ENCODE peak calls at places on chromosomes 16 and 17, in six cellular contexts. Z is AG04449, O is lower lobe of right lung, M is neural progenitor cell, W is cardiac fibroblast, P is mammary epithelial cell. S is an unnamed sample.

GRCh38 chr16:75821117-75821516 is 94.8 kb upstream of the CPHXL start:
- DNase-seq in Z (no peak), O (no peak), M (no peak), W (no peak), P (no peak), S (no peak)

GRCh38 chr16:52117171-52117570 is 429.8 kb downstream of the TOX3 start:
- DNase-seq in Z (no peak), O (no peak), M (no peak), W (no peak), P (no peak), S (no peak)

GRCh38 chr17:17422641-17423040 is 54.2 kb upstream of the MED9 start:
- DNase-seq in Z (no peak), O (no peak), M (no peak), W (no peak), P (no peak), S (no peak)

GRCh38 chr17:17647521-17648178 is 33.6 kb upstream of the RAI1 start:
- DNase-seq in Z (no peak), O (no peak), M (no peak), W (no peak), P (no peak), S (no peak)

GRCh38 chr16:60203525-60204124 is 1469.5 kb upstream of the GOT2 start:
- DNase-seq in Z (no peak), O (no peak), M (peak), W (peak), P (peak), S (no peak)

GRCh38 chr16:71914802-71915201 is 19.5 kb downstream of the IST1 start:
- DNase-seq in Z (no peak), O (no peak), M (no peak), W (no peak), P (no peak), S (no peak)

GRCh38 chr17:63704259-63704576 is 4.3 kb upstream of the LIMD2 start:
- DNase-seq in Z (no peak), O (no peak), M (no peak), W (no peak), P (no peak), S (no peak)

GRCh38 chr16:1054660-1055556 is 17.6 kb upstream of the SSTR5 start:
- DNase-seq in Z (no peak), O (peak), M (peak), W (peak), P (peak), S (peak)

GRCh38 chr17:73657473-73658116 is 13.3 kb upstream of the SDK2 start:
- DNase-seq in Z (no peak), O (peak), M (peak), W (no peak), P (peak), S (peak)

GRCh38 chr17:77865109-77865611 is 93.3 kb upstream of the TNRC6C start:
- DNase-seq in Z (no peak), O (peak), M (peak), W (no peak), P (no peak), S (peak)

GRCh38 chr16:72138064-72138572 is 33.8 kb downstream of the PMFBP1 start:
- DNase-seq in Z (no peak), O (no peak), M (no peak), W (no peak), P (no peak), S (no peak)

GRCh38 chr16:73213761-73214480 is 166.0 kb upstream of the ZFHX3 start:
- DNase-seq in Z (no peak), O (no peak), M (no peak), W (no peak), P (no peak), S (no peak)

GRCh38 chr17:75632428-75632827 is 806 bp upstream of the SMIM5 start:
- DNase-seq in Z (no peak), O (peak), M (no peak), W (no peak), P (no peak), S (no peak)

GRCh38 chr17:59366773-59367656 is 35.6 kb downstream of the YPEL2 start:
- DNase-seq in Z (no peak), O (peak), M (no peak), W (peak), P (no peak), S (no peak)

GRCh38 chr17:61372436-61372835 is 27.2 kb upstream of the TBX2 start:
- DNase-seq in Z (no peak), O (peak), M (no peak), W (no peak), P (no peak), S (no peak)

GRCh38 chr16:595094-595528 is 5.2 kb downstream of the RAB40C start:
- DNase-seq in Z (no peak), O (no peak), M (no peak), W (no peak), P (no peak), S (no peak)

GRCh38 chr17:72562628-72563188 is 441.9 kb downstream of the SOX9 start:
- DNase-seq in Z (no peak), O (no peak), M (no peak), W (no peak), P (no peak), S (no peak)

GRCh38 chr17:17682737-17683675 is 1.7 kb downstream of the RAI1 start:
- DNase-seq in Z (peak), O (peak), M (peak), W (peak), P (peak), S (peak)

GRCh38 chr16:68396481-68396880 is 51.8 kb downstream of the SMPD3 start:
- DNase-seq in Z (peak), O (peak), M (peak), W (peak), P (peak), S (no peak)

GRCh38 chr17:80261159-80261894 is 675 bp downstream of the RNF213 start:
- DNase-seq in Z (no peak), O (peak), M (peak), W (peak), P (peak), S (peak)

GRCh38 chr17:41015473-41015872 is 6.5 kb upstream of the KRTAP3-1 start:
- DNase-seq in Z (no peak), O (no peak), M (no peak), W (no peak), P (no peak), S (no peak)

GRCh38 chr17:65953316-65954147 is 238.4 kb downstream of the CEP112 start:
- DNase-seq in Z (no peak), O (no peak), M (peak), W (no peak), P (no peak), S (no peak)

GRCh38 chr16:74998481-74999207 is at the start of gene ZNRF1:
- DNase-seq in Z (no peak), O (peak), M (peak), W (peak), P (peak), S (peak)

GRCh38 chr17:50222922-50223321 is 21.5 kb upstream of the COL1A1 start:
- DNase-seq in Z (no peak), O (no peak), M (no peak), W (no peak), P (no peak), S (no peak)

GRCh38 chr17:12789075-12789975 is at the start of gene ARHGAP44:
- DNase-seq in Z (no peak), O (peak), M (peak), W (peak), P (peak), S (peak)

GRCh38 chr16:75860654-75861053 is 134.4 kb upstream of the CPHXL start:
- DNase-seq in Z (no peak), O (no peak), M (peak), W (no peak), P (no peak), S (peak)

GRCh38 chr16:28531777-28532744 is 6.7 kb downstream of the NUPR1 start:
- DNase-seq in Z (no peak), O (peak), M (peak), W (no peak), P (no peak), S (no peak)

GRCh38 chr16:13909872-13910303 is 10.1 kb upstream of the ERCC4 start:
- DNase-seq in Z (peak), O (no peak), M (no peak), W (peak), P (peak), S (no peak)

GRCh38 chr17:76275382-76276068 is 10.4 kb downstream of the UBALD2 start:
- DNase-seq in Z (no peak), O (no peak), M (no peak), W (no peak), P (no peak), S (no peak)

GRCh38 chr17:63697341-63698286 is 2.3 kb downstream of the LIMD2 start:
- DNase-seq in Z (no peak), O (peak), M (peak), W (peak), P (peak), S (peak)

GRCh38 chr17:75087558-75088453 is at the start of gene SLC16A5:
- DNase-seq in Z (no peak), O (peak), M (peak), W (peak), P (peak), S (peak)

GRCh38 chr16:29678691-29679267 is at the start of gene QPRT:
- DNase-seq in Z (no peak), O (no peak), M (peak), W (peak), P (no peak), S (peak)

GRCh38 chr16:677306-678190 is 2.1 kb downstream of the RHBDL1 start:
- DNase-seq in Z (no peak), O (no peak), M (no peak), W (no peak), P (no peak), S (no peak)

GRCh38 chr17:8673621-8674020 is 43.1 kb upstream of the MYH10 start:
- DNase-seq in Z (no peak), O (no peak), M (no peak), W (peak), P (no peak), S (no peak)

GRCh38 chr16:56190903-56191806 is at the start of gene GNAO1:
- DNase-seq in Z (no peak), O (peak), M (peak), W (peak), P (peak), S (peak)

GRCh38 chr17:81387235-81388060 is 7.8 kb upstream of the BAHCC1 start:
- DNase-seq in Z (no peak), O (peak), M (peak), W (peak), P (no peak), S (peak)

GRCh38 chr16:67458121-67458641 is 22.8 kb downstream of the ATP6V0D1 start:
- DNase-seq in Z (no peak), O (no peak), M (no peak), W (no peak), P (no peak), S (no peak)

GRCh38 chr16:27752241-27752640 is 202.3 kb downstream of the KATNIP start:
- DNase-seq in Z (no peak), O (no peak), M (no peak), W (no peak), P (no peak), S (no peak)

GRCh38 chr16:31177136-31177535 is 2.8 kb upstream of the FUS start:
- DNase-seq in Z (no peak), O (peak), M (no peak), W (peak), P (peak), S (no peak)

GRCh38 chr17:46038937-46039336 is 39.9 kb downstream of the STH start:
- DNase-seq in Z (no peak), O (no peak), M (no peak), W (no peak), P (no peak), S (no peak)
- TF ChIP-seq CTCF in Z (no peak), O (no peak), M (no peak), W (no peak), P (no peak), S (no peak)

GRCh38 chr16:81140930-81141780 is 45.0 kb upstream of the GCSH start:
- DNase-seq in Z (no peak), O (no peak), M (peak), W (no peak), P (no peak), S (peak)
- TF ChIP-seq CTCF in Z (peak), O (no peak), M (peak), W (peak), P (no peak), S (peak)

GRCh38 chr17:68511671-68512246 is 471 bp upstream of the PRKAR1A start:
- DNase-seq in Z (no peak), O (peak), M (peak), W (peak), P (peak), S (peak)

GRCh38 chr17:68512967-68513474 is 791 bp downstream of the PRKAR1A start:
- DNase-seq in Z (no peak), O (no peak), M (peak), W (peak), P (peak), S (peak)

GRCh38 chr17:68512247-68512966 is at the start of gene PRKAR1A:
- DNase-seq in Z (peak), O (peak), M (peak), W (peak), P (peak), S (peak)

GRCh38 chr17:68509151-68510057 is 2.8 kb upstream of the PRKAR1A start:
- DNase-seq in Z (no peak), O (peak), M (no peak), W (no peak), P (no peak), S (no peak)

GRCh38 chr17:68511254-68511670 is 968 bp upstream of the PRKAR1A start:
- DNase-seq in Z (no peak), O (no peak), M (no peak), W (no peak), P (no peak), S (no peak)
- TF ChIP-seq CTCF in Z (peak), O (peak), M (no peak), W (no peak), P (no peak), S (no peak)

GRCh38 chr16:10878644-10879498 is 1.9 kb downstream of the CIITA start:
- DNase-seq in Z (no peak), O (peak), M (peak), W (peak), P (peak), S (peak)

GRCh38 chr16:10878328-10878643 is 1.3 kb downstream of the CIITA start:
- DNase-seq in Z (no peak), O (no peak), M (no peak), W (no peak), P (no peak), S (no peak)

GRCh38 chr16:10876799-10877341 is at the start of gene CIITA:
- DNase-seq in Z (peak), O (peak), M (no peak), W (peak), P (peak), S (no peak)

GRCh38 chr16:10876305-10876704 is 697 bp upstream of the CIITA start:
- DNase-seq in Z (no peak), O (no peak), M (no peak), W (no peak), P (no peak), S (no peak)

DNA sequence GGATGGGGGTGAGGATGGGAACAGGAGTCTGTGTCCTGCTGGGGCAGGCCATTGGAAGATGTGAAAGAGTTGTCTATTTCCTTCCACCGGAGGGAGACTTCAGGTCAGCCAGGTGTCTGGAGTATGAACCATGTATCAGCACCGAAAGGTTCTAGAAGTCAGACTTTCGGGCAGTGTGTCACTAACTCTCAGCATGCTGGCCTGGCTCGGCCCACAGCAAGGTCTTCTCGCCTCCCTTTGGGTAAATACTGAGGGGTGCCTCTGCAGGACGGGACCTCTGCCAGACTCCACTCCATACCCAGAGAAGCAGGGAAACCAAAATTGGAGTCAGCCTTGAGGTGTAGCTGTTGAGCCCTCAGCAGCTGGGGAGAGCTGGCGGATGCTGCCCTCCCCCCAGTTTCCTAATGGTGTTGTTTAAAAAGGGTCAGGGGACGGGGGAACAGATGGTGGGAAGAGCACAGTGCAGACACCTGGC is 507 bp downstream of the CIITA start:
- DNase-seq in Z (no peak), O (no peak), M (no peak), W (no peak), P (no peak), S (no peak)
- TF ChIP-seq CTCF in Z (no peak), O (no peak), M (peak), W (no peak), P (no peak), S (no peak)

DNA sequence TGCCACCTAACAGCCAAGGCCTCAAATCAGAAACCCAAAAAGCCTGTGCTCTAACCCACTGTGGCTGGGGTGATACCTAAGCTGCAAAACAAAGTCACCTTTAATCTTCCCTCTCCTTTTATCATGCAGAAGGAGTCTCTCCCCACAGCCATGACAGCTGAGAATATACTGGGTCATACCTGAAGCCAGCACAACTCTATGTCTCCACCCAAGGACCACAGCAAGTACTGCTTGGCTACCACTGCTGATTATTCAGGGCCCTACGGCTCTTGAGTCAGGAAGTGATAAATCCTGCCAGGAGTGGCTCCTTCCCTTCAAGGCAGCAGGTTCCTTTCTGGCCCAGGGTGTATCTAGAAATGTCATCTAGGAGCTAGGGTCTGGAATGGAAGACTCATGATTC is 151.5 kb upstream of the TOM1L1 start:
- DNase-seq in Z (no peak), O (no peak), M (peak), W (no peak), P (no peak), S (no peak)
- TF ChIP-seq CTCF in Z (no peak), O (no peak), M (peak), W (no peak), P (no peak), S (no peak)

DNA sequence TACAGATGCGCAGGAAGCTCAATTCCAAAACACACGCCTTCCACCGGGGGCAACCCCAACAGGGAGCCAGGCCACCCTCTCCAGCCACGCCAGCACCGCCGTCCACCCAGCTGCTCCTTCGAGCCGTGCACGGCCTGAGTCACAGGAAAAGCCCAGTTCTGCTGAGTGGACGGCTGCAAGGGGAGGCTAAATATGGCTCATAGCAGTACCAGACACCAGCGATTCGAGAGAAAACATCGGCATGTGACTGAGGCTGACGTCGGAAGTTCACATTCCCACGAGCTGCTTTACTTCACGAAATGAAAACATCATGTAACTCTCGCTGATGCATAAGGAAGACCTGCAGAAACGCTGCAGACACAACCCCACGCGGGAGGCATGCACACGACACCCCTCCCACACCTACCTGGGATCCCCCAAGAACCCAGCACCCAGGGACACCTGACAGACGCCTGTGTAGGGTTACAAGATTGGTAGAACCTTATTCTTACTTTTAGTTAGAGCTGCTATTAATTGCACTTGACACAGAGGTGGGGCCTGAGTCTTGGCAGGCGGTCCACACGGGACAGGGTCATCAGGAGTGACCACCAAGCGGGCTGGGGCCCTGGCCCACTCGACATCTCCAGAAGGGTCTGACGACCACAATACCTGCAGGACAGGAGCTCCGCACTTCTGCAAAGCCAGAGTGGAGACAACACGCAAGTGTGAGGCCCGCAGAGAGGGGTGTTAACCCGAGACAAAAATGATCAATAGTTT is 116.8 kb downstream of the ANKRD11 start:
- DNase-seq in Z (peak), O (no peak), M (no peak), W (peak), P (no peak), S (no peak)
- TF ChIP-seq CTCF in Z (no peak), O (no peak), M (no peak), W (no peak), P (no peak), S (no peak)

GRCh38 chr16:50311891-50312501 is 45.6 kb downstream of the ADCY7 start:
- DNase-seq in Z (no peak), O (peak), M (no peak), W (no peak), P (no peak), S (no peak)

GRCh38 chr16:50309527-50310307 is 43.4 kb downstream of the ADCY7 start:
- DNase-seq in Z (no peak), O (no peak), M (no peak), W (no peak), P (no peak), S (no peak)

GRCh38 chr16:50311134-50311528 is 44.8 kb downstream of the ADCY7 start:
- DNase-seq in Z (no peak), O (no peak), M (no peak), W (no peak), P (no peak), S (no peak)

GRCh38 chr16:50309156-50309526 is 42.8 kb downstream of the ADCY7 start:
- DNase-seq in Z (no peak), O (no peak), M (no peak), W (no peak), P (no peak), S (no peak)

GRCh38 chr16:50310308-50311133 is 44.2 kb downstream of the ADCY7 start:
- DNase-seq in Z (no peak), O (peak), M (no peak), W (no peak), P (no peak), S (no peak)
- TF ChIP-seq CTCF in Z (no peak), O (no peak), M (no peak), W (no peak), P (no peak), S (no peak)

DNA sequence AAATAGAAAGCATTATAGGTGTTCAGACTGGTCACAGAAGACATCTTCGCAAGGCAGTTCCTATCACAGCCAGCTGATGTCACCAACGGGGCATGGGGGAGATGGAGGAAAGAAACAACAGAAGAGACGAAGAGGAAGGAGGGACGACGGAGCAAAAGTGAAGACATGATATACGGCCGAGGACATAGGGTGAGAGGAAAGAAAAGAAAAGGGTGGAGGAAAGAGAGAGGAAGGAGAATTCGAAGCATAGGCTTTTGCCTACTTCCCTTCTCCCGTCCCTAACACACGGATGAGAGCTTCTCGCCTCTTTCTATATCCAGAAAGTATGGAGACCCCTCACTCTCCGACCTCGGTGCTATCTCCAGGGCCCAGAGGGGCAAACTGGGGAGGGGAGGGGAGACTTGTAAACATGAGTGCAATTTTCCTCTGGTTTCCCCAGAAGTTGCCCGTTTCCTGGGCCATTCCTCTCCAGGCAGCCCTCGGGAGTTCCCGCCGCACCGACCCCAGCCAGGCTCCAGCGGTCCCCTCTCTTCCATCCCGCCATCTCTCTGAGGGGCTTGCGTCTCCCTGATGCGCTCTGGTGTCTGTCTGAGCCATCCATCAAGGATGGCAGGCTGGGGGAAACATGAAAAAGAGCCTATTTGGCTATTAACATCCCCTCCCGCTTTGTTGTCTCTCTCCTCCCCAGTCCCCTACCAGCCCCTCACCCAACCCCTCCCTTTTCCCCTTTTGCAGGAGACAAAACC is 26.0 kb downstream of the COPZ2 start:
- DNase-seq in Z (no peak), O (no peak), M (peak), W (peak), P (peak), S (peak)
- TF ChIP-seq CTCF in Z (peak), O (peak), M (peak), W (peak), P (peak), S (peak)

S was measured in glutamatergic neuron.